ENCODE peak calls at places on chromosomes 11 and 22, in eight cellular contexts. One of them, this sample, is unnamed.

GRCh38 chr11:15889972-15890371 is 466.4 kb downstream of the SOX6 start:
- DNase-seq in heart left ventricle: no peak
- DNase-seq in progenitor cell of endocrine pancreas: no peak
- DNase-seq in breast epithelium: no peak
- DNase-seq in GM04504: no peak
- DNase-seq in CD8-positive, alpha-beta T cell: no peak
- DNase-seq in H9: no peak
- DNase-seq in stimulated activated CD4-positive, alpha-beta T cell treated with anti-CD3 and anti-CD28 coated beads, Interleukin-12 subunit alpha, Interleukin-12 subunit beta, amount 100 ng/mL, for 4 hours: no peak
- DNase-seq in this sample: peak

GRCh38 chr11:16278273-16278672 is 78.1 kb downstream of the SOX6 start:
- DNase-seq in heart left ventricle: no peak
- DNase-seq in progenitor cell of endocrine pancreas: no peak
- DNase-seq in breast epithelium: no peak
- DNase-seq in GM04504: no peak
- DNase-seq in CD8-positive, alpha-beta T cell: no peak
- DNase-seq in H9: no peak
- DNase-seq in stimulated activated CD4-positive, alpha-beta T cell treated with anti-CD3 and anti-CD28 coated beads, Interleukin-12 subunit alpha, Interleukin-12 subunit beta, amount 100 ng/mL, for 4 hours: no peak
- DNase-seq in this sample: no peak

GRCh38 chr22:43891360-43892182 is at the start of gene PNPLA5:
- DNase-seq in heart left ventricle: no peak
- DNase-seq in progenitor cell of endocrine pancreas: no peak
- DNase-seq in breast epithelium: no peak
- DNase-seq in GM04504: no peak
- DNase-seq in CD8-positive, alpha-beta T cell: no peak
- DNase-seq in H9: peak
- DNase-seq in stimulated activated CD4-positive, alpha-beta T cell treated with anti-CD3 and anti-CD28 coated beads, Interleukin-12 subunit alpha, Interleukin-12 subunit beta, amount 100 ng/mL, for 4 hours: peak
- DNase-seq in this sample: no peak

GRCh38 chr22:50475652-50476002 is 792 bp upstream of the SBF1 start:
- DNase-seq in heart left ventricle: no peak
- DNase-seq in progenitor cell of endocrine pancreas: no peak
- DNase-seq in breast epithelium: no peak
- DNase-seq in GM04504: no peak
- DNase-seq in CD8-positive, alpha-beta T cell: no peak
- DNase-seq in H9: no peak
- DNase-seq in stimulated activated CD4-positive, alpha-beta T cell treated with anti-CD3 and anti-CD28 coated beads, Interleukin-12 subunit alpha, Interleukin-12 subunit beta, amount 100 ng/mL, for 4 hours: no peak
- DNase-seq in this sample: no peak

GRCh38 chr11:60131943-60132342 is 43.5 kb downstream of the MS4A2 start:
- DNase-seq in heart left ventricle: no peak
- DNase-seq in progenitor cell of endocrine pancreas: no peak
- DNase-seq in breast epithelium: no peak
- DNase-seq in GM04504: no peak
- DNase-seq in CD8-positive, alpha-beta T cell: no peak
- DNase-seq in H9: no peak
- DNase-seq in stimulated activated CD4-positive, alpha-beta T cell treated with anti-CD3 and anti-CD28 coated beads, Interleukin-12 subunit alpha, Interleukin-12 subunit beta, amount 100 ng/mL, for 4 hours: no peak
- DNase-seq in this sample: no peak

GRCh38 chr11:65129649-65130441 is 4.5 kb downstream of the SYVN1 start:
- DNase-seq in heart left ventricle: no peak
- DNase-seq in progenitor cell of endocrine pancreas: no peak
- DNase-seq in breast epithelium: no peak
- DNase-seq in GM04504: no peak
- DNase-seq in CD8-positive, alpha-beta T cell: no peak
- DNase-seq in H9: no peak
- DNase-seq in stimulated activated CD4-positive, alpha-beta T cell treated with anti-CD3 and anti-CD28 coated beads, Interleukin-12 subunit alpha, Interleukin-12 subunit beta, amount 100 ng/mL, for 4 hours: no peak
- DNase-seq in this sample: no peak

GRCh38 chr22:33812578-33812977 is 107.7 kb downstream of the LARGE1 start:
- DNase-seq in heart left ventricle: no peak
- DNase-seq in progenitor cell of endocrine pancreas: no peak
- DNase-seq in breast epithelium: no peak
- DNase-seq in GM04504: no peak
- DNase-seq in CD8-positive, alpha-beta T cell: no peak
- DNase-seq in H9: no peak
- DNase-seq in stimulated activated CD4-positive, alpha-beta T cell treated with anti-CD3 and anti-CD28 coated beads, Interleukin-12 subunit alpha, Interleukin-12 subunit beta, amount 100 ng/mL, for 4 hours: no peak
- DNase-seq in this sample: no peak

GRCh38 chr11:27977031-27977430 is 130.9 kb downstream of the KIF18A start:
- DNase-seq in heart left ventricle: no peak
- DNase-seq in progenitor cell of endocrine pancreas: no peak
- DNase-seq in breast epithelium: no peak
- DNase-seq in GM04504: no peak
- DNase-seq in CD8-positive, alpha-beta T cell: no peak
- DNase-seq in H9: no peak
- DNase-seq in stimulated activated CD4-positive, alpha-beta T cell treated with anti-CD3 and anti-CD28 coated beads, Interleukin-12 subunit alpha, Interleukin-12 subunit beta, amount 100 ng/mL, for 4 hours: no peak
- DNase-seq in this sample: no peak

GRCh38 chr11:297666-298405 is 1.5 kb downstream of the IFITM5 start:
- DNase-seq in heart left ventricle: peak
- DNase-seq in progenitor cell of endocrine pancreas: no peak
- DNase-seq in breast epithelium: no peak
- DNase-seq in GM04504: no peak
- DNase-seq in CD8-positive, alpha-beta T cell: peak
- DNase-seq in H9: no peak
- DNase-seq in stimulated activated CD4-positive, alpha-beta T cell treated with anti-CD3 and anti-CD28 coated beads, Interleukin-12 subunit alpha, Interleukin-12 subunit beta, amount 100 ng/mL, for 4 hours: no peak
- DNase-seq in this sample: no peak

GRCh38 chr11:11580831-11581492 is 40.8 kb downstream of the GALNT18 start:
- DNase-seq in heart left ventricle: no peak
- DNase-seq in progenitor cell of endocrine pancreas: no peak
- DNase-seq in breast epithelium: no peak
- DNase-seq in GM04504: no peak
- DNase-seq in CD8-positive, alpha-beta T cell: no peak
- DNase-seq in H9: peak
- DNase-seq in stimulated activated CD4-positive, alpha-beta T cell treated with anti-CD3 and anti-CD28 coated beads, Interleukin-12 subunit alpha, Interleukin-12 subunit beta, amount 100 ng/mL, for 4 hours: no peak
- DNase-seq in this sample: no peak

GRCh38 chr22:42419328-42419881 is 12.8 kb downstream of the NFAM1 start:
- DNase-seq in heart left ventricle: no peak
- DNase-seq in progenitor cell of endocrine pancreas: no peak
- DNase-seq in breast epithelium: no peak
- DNase-seq in GM04504: no peak
- DNase-seq in CD8-positive, alpha-beta T cell: no peak
- DNase-seq in H9: no peak
- DNase-seq in stimulated activated CD4-positive, alpha-beta T cell treated with anti-CD3 and anti-CD28 coated beads, Interleukin-12 subunit alpha, Interleukin-12 subunit beta, amount 100 ng/mL, for 4 hours: no peak
- DNase-seq in this sample: no peak

GRCh38 chr22:31302021-31302420 is 9.7 kb upstream of the PIK3IP1 start:
- DNase-seq in heart left ventricle: no peak
- DNase-seq in progenitor cell of endocrine pancreas: no peak
- DNase-seq in breast epithelium: no peak
- DNase-seq in GM04504: no peak
- DNase-seq in CD8-positive, alpha-beta T cell: no peak
- DNase-seq in H9: no peak
- DNase-seq in stimulated activated CD4-positive, alpha-beta T cell treated with anti-CD3 and anti-CD28 coated beads, Interleukin-12 subunit alpha, Interleukin-12 subunit beta, amount 100 ng/mL, for 4 hours: no peak
- DNase-seq in this sample: no peak

GRCh38 chr11:68269414-68270081 is 2.2 kb downstream of the C11orf24 start:
- DNase-seq in heart left ventricle: no peak
- DNase-seq in progenitor cell of endocrine pancreas: no peak
- DNase-seq in breast epithelium: no peak
- DNase-seq in GM04504: no peak
- DNase-seq in CD8-positive, alpha-beta T cell: no peak
- DNase-seq in H9: peak
- DNase-seq in stimulated activated CD4-positive, alpha-beta T cell treated with anti-CD3 and anti-CD28 coated beads, Interleukin-12 subunit alpha, Interleukin-12 subunit beta, amount 100 ng/mL, for 4 hours: no peak
- DNase-seq in this sample: peak

GRCh38 chr11:131691558-131692041 is 321.2 kb downstream of the NTM start:
- DNase-seq in heart left ventricle: no peak
- DNase-seq in progenitor cell of endocrine pancreas: peak
- DNase-seq in breast epithelium: no peak
- DNase-seq in GM04504: no peak
- DNase-seq in CD8-positive, alpha-beta T cell: no peak
- DNase-seq in H9: peak
- DNase-seq in stimulated activated CD4-positive, alpha-beta T cell treated with anti-CD3 and anti-CD28 coated beads, Interleukin-12 subunit alpha, Interleukin-12 subunit beta, amount 100 ng/mL, for 4 hours: peak
- DNase-seq in this sample: no peak

GRCh38 chr11:47248664-47249377 is at the start of gene ACP2:
- DNase-seq in heart left ventricle: peak
- DNase-seq in progenitor cell of endocrine pancreas: peak
- DNase-seq in breast epithelium: peak
- DNase-seq in GM04504: peak
- DNase-seq in CD8-positive, alpha-beta T cell: peak
- DNase-seq in H9: peak
- DNase-seq in stimulated activated CD4-positive, alpha-beta T cell treated with anti-CD3 and anti-CD28 coated beads, Interleukin-12 subunit alpha, Interleukin-12 subunit beta, amount 100 ng/mL, for 4 hours: peak
- DNase-seq in this sample: no peak

GRCh38 chr11:47916361-47916841 is 64.0 kb upstream of the PTPRJ start:
- DNase-seq in heart left ventricle: peak
- DNase-seq in progenitor cell of endocrine pancreas: no peak
- DNase-seq in breast epithelium: no peak
- DNase-seq in GM04504: no peak
- DNase-seq in CD8-positive, alpha-beta T cell: no peak
- DNase-seq in H9: no peak
- DNase-seq in stimulated activated CD4-positive, alpha-beta T cell treated with anti-CD3 and anti-CD28 coated beads, Interleukin-12 subunit alpha, Interleukin-12 subunit beta, amount 100 ng/mL, for 4 hours: no peak
- DNase-seq in this sample: no peak

GRCh38 chr22:45626198-45626651 is 45.4 kb upstream of the ATXN10 start:
- DNase-seq in heart left ventricle: no peak
- DNase-seq in progenitor cell of endocrine pancreas: no peak
- DNase-seq in breast epithelium: no peak
- DNase-seq in GM04504: no peak
- DNase-seq in CD8-positive, alpha-beta T cell: no peak
- DNase-seq in H9: no peak
- DNase-seq in stimulated activated CD4-positive, alpha-beta T cell treated with anti-CD3 and anti-CD28 coated beads, Interleukin-12 subunit alpha, Interleukin-12 subunit beta, amount 100 ng/mL, for 4 hours: no peak
- DNase-seq in this sample: no peak

GRCh38 chr11:84899134-84899533 is 728.0 kb downstream of the DLG2 start:
- DNase-seq in heart left ventricle: no peak
- DNase-seq in progenitor cell of endocrine pancreas: no peak
- DNase-seq in breast epithelium: no peak
- DNase-seq in GM04504: no peak
- DNase-seq in CD8-positive, alpha-beta T cell: no peak
- DNase-seq in H9: no peak
- DNase-seq in stimulated activated CD4-positive, alpha-beta T cell treated with anti-CD3 and anti-CD28 coated beads, Interleukin-12 subunit alpha, Interleukin-12 subunit beta, amount 100 ng/mL, for 4 hours: no peak
- DNase-seq in this sample: no peak

GRCh38 chr11:3093281-3094191 is 36.3 kb upstream of the CARS1 start:
- DNase-seq in heart left ventricle: no peak
- DNase-seq in progenitor cell of endocrine pancreas: no peak
- DNase-seq in breast epithelium: peak
- DNase-seq in GM04504: no peak
- DNase-seq in CD8-positive, alpha-beta T cell: no peak
- DNase-seq in H9: peak
- DNase-seq in stimulated activated CD4-positive, alpha-beta T cell treated with anti-CD3 and anti-CD28 coated beads, Interleukin-12 subunit alpha, Interleukin-12 subunit beta, amount 100 ng/mL, for 4 hours: no peak
- DNase-seq in this sample: no peak

GRCh38 chr11:7454854-7455253 is 30.5 kb upstream of the OLFML1 start:
- DNase-seq in heart left ventricle: no peak
- DNase-seq in progenitor cell of endocrine pancreas: no peak
- DNase-seq in breast epithelium: no peak
- DNase-seq in GM04504: no peak
- DNase-seq in CD8-positive, alpha-beta T cell: no peak
- DNase-seq in H9: no peak
- DNase-seq in stimulated activated CD4-positive, alpha-beta T cell treated with anti-CD3 and anti-CD28 coated beads, Interleukin-12 subunit alpha, Interleukin-12 subunit beta, amount 100 ng/mL, for 4 hours: no peak
- DNase-seq in this sample: no peak

GRCh38 chr11:125141686-125142535 is 22.6 kb upstream of the PKNOX2 start:
- DNase-seq in heart left ventricle: peak
- DNase-seq in progenitor cell of endocrine pancreas: peak
- DNase-seq in breast epithelium: no peak
- DNase-seq in GM04504: no peak
- DNase-seq in CD8-positive, alpha-beta T cell: peak
- DNase-seq in H9: peak
- DNase-seq in stimulated activated CD4-positive, alpha-beta T cell treated with anti-CD3 and anti-CD28 coated beads, Interleukin-12 subunit alpha, Interleukin-12 subunit beta, amount 100 ng/mL, for 4 hours: peak
- DNase-seq in this sample: no peak

GRCh38 chr22:45125198-45125597 is 38.5 kb upstream of the NUP50 start:
- DNase-seq in heart left ventricle: no peak
- DNase-seq in progenitor cell of endocrine pancreas: no peak
- DNase-seq in breast epithelium: no peak
- DNase-seq in GM04504: peak
- DNase-seq in CD8-positive, alpha-beta T cell: no peak
- DNase-seq in H9: no peak
- DNase-seq in stimulated activated CD4-positive, alpha-beta T cell treated with anti-CD3 and anti-CD28 coated beads, Interleukin-12 subunit alpha, Interleukin-12 subunit beta, amount 100 ng/mL, for 4 hours: no peak
- DNase-seq in this sample: no peak

GRCh38 chr11:17257200-17257599 is 19.3 kb upstream of the NUCB2 start:
- DNase-seq in heart left ventricle: no peak
- DNase-seq in progenitor cell of endocrine pancreas: no peak
- DNase-seq in breast epithelium: no peak
- DNase-seq in GM04504: no peak
- DNase-seq in CD8-positive, alpha-beta T cell: no peak
- DNase-seq in H9: no peak
- DNase-seq in stimulated activated CD4-positive, alpha-beta T cell treated with anti-CD3 and anti-CD28 coated beads, Interleukin-12 subunit alpha, Interleukin-12 subunit beta, amount 100 ng/mL, for 4 hours: no peak
- DNase-seq in this sample: no peak

This sample was measured in AG09309.